ENCODE peak calls at places on chromosome 19, in seven cellular contexts. C is HCT116, B is neural progenitor cell, Y is GM23338, Z is PC-3, A is hepatocyte, M is SK-N-SH. D is an unnamed sample.

GRCh38 chr19:6481541-6482342 is at the start of gene DENND1C:
- DNase-seq in C (no peak), B (peak; percentile 70), Y (peak; percentile 74), Z (peak; percentile 35), A (peak; percentile 45), M (peak; percentile 71), D (peak; percentile 48)

GRCh38 chr19:51637362-51637978 is 7.3 kb upstream of the SIGLEC5 start:
- DNase-seq in C (no peak), B (no peak), Y (peak; percentile 59), Z (peak; percentile 55), A (no peak), M (peak; percentile 33), D (peak; percentile 36)

GRCh38 chr19:5654931-5655330 is 25.4 kb downstream of the MICOS13 start:
- DNase-seq in C (no peak), B (no peak), Y (no peak), Z (no peak), A (no peak), M (no peak), D (no peak)

GRCh38 chr19:5480427-5480836 is 25.2 kb downstream of the ZNRF4 start:
- DNase-seq in C (peak; percentile 28), B (peak; percentile 45), Y (peak; percentile 82), Z (peak; percentile 44), A (no peak), M (peak; percentile 69), D (peak; percentile 31)

GRCh38 chr19:46229442-46229841 is at the start of gene IGFL1:
- DNase-seq in C (no peak), B (no peak), Y (no peak), Z (no peak), A (no peak), M (no peak), D (no peak)

GRCh38 chr19:37817180-37817911 is 38.0 kb upstream of the ZNF573 start:
- DNase-seq in C (no peak), B (peak; percentile 87), Y (peak; percentile 95), Z (no peak), A (peak; percentile 78), M (peak; percentile 86), D (peak; percentile 59)

GRCh38 chr19:43774103-43774939 is 6.5 kb downstream of the KCNN4 start:
- DNase-seq in C (no peak), B (peak; percentile 85), Y (peak; percentile 91), Z (no peak), A (peak; percentile 86), M (peak; percentile 87), D (peak; percentile 79)

GRCh38 chr19:38977445-38978314 is 2.1 kb upstream of the FBXO17 start:
- DNase-seq in C (no peak), B (no peak), Y (no peak), Z (no peak), A (peak; percentile 53), M (no peak), D (peak; percentile 5)

GRCh38 chr19:4354282-4354681 is 10.9 kb downstream of the MPND start:
- DNase-seq in C (no peak), B (no peak), Y (no peak), Z (no peak), A (no peak), M (no peak), D (no peak)

GRCh38 chr19:46206176-46206575 is 23.4 kb upstream of the IGFL1 start:
- DNase-seq in C (no peak), B (no peak), Y (no peak), Z (peak; percentile 13), A (no peak), M (no peak), D (no peak)

GRCh38 chr19:30379841-30380610 is 7.8 kb downstream of the ZNF536 start:
- DNase-seq in C (no peak), B (no peak), Y (no peak), Z (no peak), A (no peak), M (no peak), D (no peak)

GRCh38 chr19:39411006-39411831 is 1.2 kb upstream of the PLEKHG2 start:
- DNase-seq in C (no peak), B (no peak), Y (no peak), Z (no peak), A (peak; percentile 86), M (no peak), D (peak; percentile 73)

GRCh38 chr19:36973021-36973843 is 57.1 kb downstream of the ZNF568 start:
- DNase-seq in C (no peak), B (no peak), Y (peak; percentile 95), Z (no peak), A (no peak), M (peak; percentile 97), D (peak; percentile 91)

GRCh38 chr19:34370117-34370516 is 5.1 kb downstream of the GPI start:
- DNase-seq in C (no peak), B (no peak), Y (no peak), Z (no peak), A (no peak), M (no peak), D (no peak)

GRCh38 chr19:21482863-21483276 is 22.5 kb upstream of the ZNF429 start:
- DNase-seq in C (peak; percentile 7), B (peak; percentile 26), Y (peak; percentile 83), Z (peak; percentile 22), A (peak; percentile 23), M (peak; percentile 81), D (peak; percentile 33)

GRCh38 chr19:3284759-3285646 is 60.5 kb downstream of the CELF5 start:
- DNase-seq in C (peak; percentile 96), B (peak; percentile 97), Y (peak; percentile 99), Z (peak; percentile 95), A (peak; percentile 93), M (peak; percentile 77), D (peak; percentile 64)

GRCh38 chr19:3499738-3500428 is 591 bp downstream of the DOHH start:
- DNase-seq in C (no peak), B (no peak), Y (peak; percentile 42), Z (no peak), A (no peak), M (peak; percentile 40), D (peak; percentile 21)

GRCh38 chr19:51971624-51972023 is 15.0 kb downstream of the ZNF350 start:
- DNase-seq in C (no peak), B (peak; percentile 9), Y (peak; percentile 22), Z (no peak), A (no peak), M (no peak), D (peak; percentile 16)

GRCh38 chr19:51541458-51542357 is 10.2 kb upstream of the SIGLEC6 start:
- DNase-seq in C (no peak), B (no peak), Y (no peak), Z (no peak), A (no peak), M (no peak), D (no peak)

GRCh38 chr19:6891761-6892385 is 4.5 kb downstream of the ADGRE1 start:
- DNase-seq in C (no peak), B (no peak), Y (no peak), Z (no peak), A (no peak), M (no peak), D (no peak)

GRCh38 chr19:57802269-57802668 is 12.4 kb downstream of the ZNF552 start:
- DNase-seq in C (no peak), B (no peak), Y (peak; percentile 55), Z (no peak), A (no peak), M (no peak), D (no peak)

DNA sequence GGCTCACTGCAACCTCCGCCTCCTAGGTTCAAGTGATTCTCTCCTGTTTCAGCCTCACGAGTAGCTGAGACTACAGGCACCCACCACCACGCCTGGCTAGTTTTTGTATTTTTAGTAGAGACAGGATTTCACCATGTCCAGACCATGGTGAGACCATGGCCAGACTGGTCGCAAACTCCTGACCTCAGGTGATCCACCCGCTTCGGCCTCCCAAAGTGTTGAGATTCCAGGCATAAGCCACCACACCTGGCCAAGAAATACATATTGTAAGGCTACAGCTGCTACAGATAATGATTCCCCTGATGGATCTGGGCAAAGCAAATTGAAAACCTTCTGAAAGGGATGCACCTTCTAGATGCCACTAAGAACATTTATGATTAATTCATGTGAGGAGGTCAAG is 17.8 kb downstream of the PLPP2 start:
- DNase-seq in C (no peak), B (no peak), Y (no peak), Z (no peak), A (no peak), M (no peak), D (no peak)
- H3K4me2 ChIP-seq in C (no peak overlapping the region), B (no peak overlapping the region), Y (no peak overlapping the region), Z (no peak overlapping the region), A (no peak overlapping the region), M (no peak overlapping the region), D (no peak overlapping the region)

GRCh38 chr19:17338440-17339078 is 1.2 kb downstream of the GTPBP3 start:
- DNase-seq in C (no peak), B (no peak), Y (no peak), Z (no peak), A (no peak), M (no peak), D (no peak)
- H2AFZ ChIP-seq in C (no peak overlapping the region), B (no peak overlapping the region), Y (no peak overlapping the region), Z (no peak overlapping the region), A (no peak overlapping the region), M (peak overlapping the region; percentile 57), D (peak overlapping the region; percentile 96)

GRCh38 chr19:35843676-35844481 is 8.4 kb downstream of the NPHS1 start:
- DNase-seq in C (peak; percentile 74), B (peak; percentile 73), Y (peak; percentile 95), Z (no peak), A (peak; percentile 37), M (peak; percentile 79), D (peak; percentile 18)
- TF ChIP-seq EZH2phosphoT487 in C (no peak), B (no peak), Y (no peak), Z (no peak), A (peak; percentile 11), M (no peak), D (no peak)

DNA sequence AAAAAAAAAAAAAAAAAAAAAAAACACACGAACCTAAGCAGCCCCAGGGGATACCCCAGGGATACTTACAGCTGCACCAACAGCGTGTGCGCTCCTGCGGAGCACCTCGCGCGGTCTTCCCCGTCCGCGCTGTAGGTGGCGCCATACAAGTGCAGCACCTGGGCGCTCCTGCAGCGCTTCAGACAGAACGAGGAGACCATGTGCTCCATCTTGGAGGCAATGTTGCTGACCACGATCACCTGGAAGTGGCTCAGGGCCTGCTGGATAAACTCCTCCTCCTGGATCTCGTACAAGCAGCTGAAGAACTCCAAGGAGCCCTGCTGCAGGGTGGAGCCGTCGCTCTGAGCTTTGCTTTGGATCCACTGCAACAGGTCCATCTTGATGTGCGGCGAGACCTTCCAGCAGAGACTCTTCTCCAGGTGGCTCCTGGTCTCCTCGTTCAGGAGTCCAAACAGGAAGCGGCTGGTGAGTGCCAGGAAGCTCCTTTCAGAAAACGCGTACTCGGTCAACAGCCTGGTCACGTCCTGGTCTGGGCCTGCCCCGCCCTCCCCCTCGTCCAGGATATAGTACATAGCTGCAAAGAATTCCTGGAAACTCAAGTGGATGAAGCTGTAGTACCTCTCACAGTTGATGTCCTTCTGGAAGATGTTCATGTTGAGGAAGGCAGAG is 14.5 kb downstream of the NLRP12 start:
- DNase-seq in C (no peak), B (peak; percentile 50), Y (peak; percentile 82), Z (peak; percentile 17), A (no peak), M (peak; percentile 46), D (no peak)
- H3K4me2 ChIP-seq in C (no peak overlapping the region), B (no peak overlapping the region), Y (no peak overlapping the region), Z (no peak overlapping the region), A (no peak overlapping the region), M (no peak overlapping the region), D (no peak overlapping the region)

D was measured in GM23248.